ENCODE peak calls at places on chromosome X, in eight cellular contexts. F is PC-3; D is tibial artery; Q is fibroblast of lung; U is CD8-positive, alpha-beta T cell; R is MM.1S; C is cardiac fibroblast; E is astrocyte. V is an unnamed sample.

GRCh38 chrX:19617550-19617949 is 102.2 kb upstream of the MAP3K15 start:
- DNase-seq in Q (no peak), U (no peak), E (no peak), R (no peak), F (no peak), C (no peak), D (no peak), V (no peak)

GRCh38 chrX:19245711-19246269 is 97.9 kb upstream of the PDHA1 start:
- DNase-seq in F (peak), R (no peak), E (no peak), U (no peak), C (no peak), Q (no peak), D (no peak), V (no peak)

GRCh38 chrX:45505214-45505613 is 304.5 kb upstream of the DIPK2B start:
- DNase-seq in C (peak), R (no peak), D (no peak), F (peak), E (peak), Q (peak), U (no peak), V (no peak)

GRCh38 chrX:153667281-153667831 is 6.3 kb downstream of the PNCK start:
- DNase-seq in R (no peak), C (no peak), E (no peak), D (no peak), Q (no peak), U (no peak), F (no peak), V (no peak)

GRCh38 chrX:69362354-69362753 is 141.8 kb upstream of the NALF2 start:
- DNase-seq in R (no peak), U (no peak), E (no peak), C (no peak), Q (no peak), D (no peak), F (no peak), V (no peak)

GRCh38 chrX:81412428-81412827 is 210.5 kb downstream of the SH3BGRL start:
- DNase-seq in Q (no peak), E (no peak), D (no peak), U (no peak), R (no peak), C (no peak), F (no peak), V (no peak)

GRCh38 chrX:39212456-39212855 is 411.2 kb downstream of the MID1IP1 start:
- DNase-seq in F (peak), C (no peak), D (no peak), U (no peak), E (no peak), Q (no peak), R (no peak), V (no peak)

GRCh38 chrX:39755152-39756032 is 342.4 kb downstream of the BCOR start:
- DNase-seq in R (no peak), U (no peak), E (peak), Q (peak), F (peak), D (peak), C (peak), V (no peak)

GRCh38 chrX:43514820-43515219 is 141.3 kb upstream of the MAOA start:
- DNase-seq in C (no peak), Q (no peak), D (no peak), E (no peak), F (no peak), R (no peak), U (no peak), V (no peak)

GRCh38 chrX:153922932-153923857 is 2.9 kb downstream of the ARHGAP4 start:
- DNase-seq in Q (peak), C (peak), D (peak), E (peak), F (peak), U (no peak), R (no peak), V (no peak)

GRCh38 chrX:85590638-85591037 is 211.2 kb upstream of the POF1B start:
- DNase-seq in Q (no peak), E (no peak), F (no peak), C (no peak), R (no peak), U (no peak), D (no peak), V (no peak)

GRCh38 chrX:24063488-24063887 is 8.7 kb downstream of the EIF2S3 start:
- DNase-seq in F (no peak), C (no peak), R (no peak), E (no peak), Q (no peak), U (no peak), D (no peak), V (no peak)
- H3K4me3 ChIP-seq in F (no peak), C (no peak), R (no peak), E (no peak), Q (no peak), U (no peak), D (no peak), V (no peak)

GRCh38 chrX:1555370-1555769 is 18.4 kb upstream of the P2RY8 start:
- DNase-seq in U (no peak), R (no peak), Q (no peak), C (no peak), E (no peak), F (no peak), D (no peak), V (no peak)

GRCh38 chrX:1551959-1552546 is 15.1 kb upstream of the P2RY8 start:
- DNase-seq in Q (no peak), F (no peak), U (no peak), C (no peak), D (no peak), E (no peak), R (no peak), V (no peak)

GRCh38 chrX:1558761-1559468 is 21.9 kb upstream of the P2RY8 start:
- DNase-seq in E (no peak), Q (no peak), F (no peak), U (no peak), R (no peak), D (no peak), C (no peak), V (no peak)

GRCh38 chrX:1554469-1555210 is 17.7 kb upstream of the P2RY8 start:
- DNase-seq in E (no peak), R (no peak), F (no peak), U (peak), Q (no peak), C (no peak), D (no peak), V (peak)
- H3K4me3 ChIP-seq in E (no peak), R (peak), F (no peak), U (no peak), Q (no peak), C (no peak), D (no peak), V (no peak)

DNA sequence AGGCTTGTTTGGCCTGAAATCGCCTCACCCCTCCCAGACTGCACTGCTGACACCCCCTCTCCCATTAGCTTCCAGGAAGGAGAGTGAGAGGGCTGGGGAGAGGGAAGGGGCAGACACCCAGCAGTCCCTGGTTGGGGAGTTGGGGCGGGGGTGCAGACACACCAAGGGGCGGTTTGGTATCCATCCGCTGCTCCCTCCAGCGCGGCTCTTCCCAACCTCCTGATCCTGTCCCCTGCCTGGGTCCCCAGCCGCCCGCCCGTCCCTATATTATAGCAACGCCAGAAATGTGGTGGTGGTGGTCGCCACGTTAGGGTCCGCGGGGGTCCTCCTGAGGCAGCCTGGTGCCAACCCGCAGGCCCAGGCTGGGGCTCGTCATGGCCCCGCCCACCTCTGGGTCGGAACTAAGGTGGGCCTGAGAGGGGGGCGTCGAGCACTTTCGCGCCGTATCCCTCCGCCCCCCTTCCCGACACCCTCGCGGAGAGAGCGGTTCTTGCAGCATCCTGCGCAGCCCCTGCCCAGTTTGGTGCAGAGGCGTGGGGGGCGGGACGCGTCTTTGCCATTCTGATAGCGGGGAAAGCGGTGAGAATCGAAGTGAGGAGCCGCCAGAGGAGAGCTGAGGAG is 25.1 kb downstream of the GPRASP3 start:
- DNase-seq in U (no peak), C (no peak), Q (no peak), F (no peak), D (no peak), E (no peak), R (no peak), V (no peak)
- H3K4me3 ChIP-seq in U (peak), C (peak), Q (peak), F (no peak), D (peak), E (peak), R (no peak), V (no peak)

DNA sequence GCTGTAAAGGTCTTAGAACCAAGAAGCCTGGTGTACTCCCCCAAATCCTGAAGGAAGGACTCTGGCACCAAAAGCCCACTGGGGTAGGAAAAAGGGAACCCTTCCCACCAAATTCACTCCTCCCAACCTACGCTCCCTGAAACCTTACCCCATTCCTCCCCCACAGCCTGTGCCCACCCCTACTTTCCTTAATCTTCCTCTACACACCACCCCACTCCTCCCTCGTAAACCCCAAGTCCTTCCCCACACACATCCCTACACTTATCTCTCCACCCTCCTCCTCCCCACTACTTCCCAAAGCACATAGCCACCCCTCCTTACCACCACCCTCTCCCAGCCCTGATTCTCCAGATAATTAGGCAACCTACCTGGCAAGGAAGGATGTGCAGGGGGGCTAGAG is 1.7 kb downstream of the ZMYM3 start:
- DNase-seq in E (no peak), R (no peak), Q (no peak), D (no peak), U (no peak), C (no peak), F (no peak), V (no peak)
- H3K4me3 ChIP-seq in E (no peak), R (no peak), Q (no peak), D (no peak), U (no peak), C (no peak), F (peak), V (no peak)

GRCh38 chrX:3461824-3462508 is 115.5 kb upstream of the MXRA5 start:
- DNase-seq in D (no peak), Q (no peak), E (no peak), C (no peak), F (no peak), U (no peak), R (peak), V (no peak)

GRCh38 chrX:3468031-3468430 is 121.6 kb upstream of the MXRA5 start:
- DNase-seq in E (no peak), U (no peak), D (no peak), R (no peak), Q (no peak), F (no peak), C (no peak), V (no peak)

DNA sequence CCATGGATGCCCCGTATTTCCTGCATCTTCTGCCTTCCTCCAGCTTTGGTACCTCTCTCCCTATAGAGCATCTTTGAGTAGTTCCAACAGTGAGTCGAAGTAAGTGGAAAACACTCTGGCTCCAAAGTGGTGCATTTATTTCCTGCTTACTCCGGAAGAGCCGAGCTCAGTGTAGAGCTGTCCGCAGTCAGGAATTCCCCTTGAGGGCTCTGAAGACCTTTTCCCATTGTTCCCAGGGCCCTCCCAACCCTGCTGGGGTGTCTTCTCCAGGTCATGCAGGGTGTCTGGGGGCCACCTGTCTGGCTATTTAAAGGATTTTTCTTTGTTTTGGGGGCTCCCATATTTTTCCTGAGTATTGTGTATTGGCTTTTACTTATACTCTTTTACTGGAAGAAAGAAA is 118.6 kb upstream of the MXRA5 start:
- DNase-seq in E (no peak), R (no peak), F (no peak), D (no peak), U (no peak), Q (no peak), C (no peak), V (no peak)
- H3K4me3 ChIP-seq in E (no peak), R (no peak), F (no peak), D (no peak), U (no peak), Q (no peak), C (no peak), V (no peak)

GRCh38 chrX:129981207-129981553 is 1.3 kb upstream of the BCORL1 start:
- DNase-seq in U (no peak), Q (no peak), R (no peak), F (no peak), C (no peak), D (no peak), E (no peak), V (no peak)
- H3K4me3 ChIP-seq in U (peak), Q (peak), R (peak), F (no peak), C (peak), D (no peak), E (peak), V (no peak)

DNA sequence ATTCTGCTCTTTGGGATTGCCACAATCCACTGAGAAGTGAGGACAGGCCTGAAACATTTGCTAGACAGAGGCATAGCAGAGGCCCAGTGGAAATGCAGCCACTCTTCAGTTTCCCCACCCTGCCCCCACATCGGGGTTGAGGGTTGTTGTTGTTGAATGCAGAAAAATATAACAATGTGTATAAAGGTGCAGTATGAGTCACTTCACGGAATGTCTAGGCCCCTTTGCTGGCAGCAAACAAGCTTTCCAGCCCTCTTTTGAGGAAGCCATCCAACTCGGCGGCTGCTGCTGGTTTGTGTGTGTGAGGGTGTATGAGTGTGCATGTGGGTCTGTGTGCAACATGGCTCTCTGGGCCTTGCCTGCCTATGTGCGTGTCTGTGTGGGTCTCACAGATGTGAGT is 8.1 kb upstream of the ELF4 start:
- DNase-seq in D (no peak), F (peak), U (no peak), R (no peak), C (peak), E (peak), Q (peak), V (no peak)
- H3K4me3 ChIP-seq in D (no peak), F (no peak), U (no peak), R (no peak), C (no peak), E (peak), Q (no peak), V (no peak)

GRCh38 chrX:107135076-107135964 is 16.7 kb upstream of the RBM41 start:
- DNase-seq in R (no peak), C (peak), F (peak), Q (peak), U (no peak), D (no peak), E (peak), V (no peak)
- H3K4me3 ChIP-seq in R (no peak), C (no peak), F (peak), Q (no peak), U (no peak), D (no peak), E (no peak), V (no peak)

GRCh38 chrX:118498755-118499154 is 3.1 kb downstream of the DOCK11 start:
- DNase-seq in C (no peak), Q (no peak), R (no peak), F (no peak), U (no peak), D (no peak), E (no peak), V (no peak)
- H3K4me3 ChIP-seq in C (no peak), Q (no peak), R (no peak), F (no peak), U (no peak), D (no peak), E (no peak), V (no peak)

GRCh38 chrX:8429692-8430249 is 34.9 kb upstream of the VCX3B start:
- DNase-seq in D (no peak), U (no peak), Q (no peak), R (no peak), E (no peak), C (no peak), F (no peak), V (no peak)

GRCh38 chrX:8424941-8425340 is 39.7 kb upstream of the VCX3B start:
- DNase-seq in D (no peak), E (no peak), Q (peak), U (no peak), R (no peak), F (no peak), C (no peak), V (no peak)

GRCh38 chrX:8433296-8434094 is 31.1 kb upstream of the VCX3B start:
- DNase-seq in F (peak), Q (peak), C (no peak), U (no peak), E (peak), D (no peak), R (no peak), V (no peak)

GRCh38 chrX:8430444-8430843 is 34.2 kb upstream of the VCX3B start:
- DNase-seq in C (no peak), F (peak), Q (no peak), R (no peak), D (no peak), E (no peak), U (no peak), V (no peak)
- H3K4me3 ChIP-seq in C (no peak), F (no peak), Q (no peak), R (no peak), D (no peak), E (no peak), U (no peak), V (no peak)